ENCODE peak calls at places on chromosomes 11 and 22, in ten cellular contexts. K is HCT116, X is pancreas, Y is heart right ventricle, M is cardiac muscle cell, R is lower lobe of right lung, P is suprapubic skin, V is sigmoid colon, G is brain microvascular endothelial cell, L is IMR-90. U is an unnamed sample.
A peak's percentile ranks its signal among the peaks of the same experiment; 100 is the strongest.

GRCh38 chr11:83002047-83002446 is 69.7 kb downstream of the RAB30 start:
- DNase-seq in K (no peak), X (no peak), Y (no peak), M (peak; percentile 32), R (no peak), P (no peak), V (no peak), G (peak; percentile 68), L (no peak), U (no peak)

GRCh38 chr11:76788661-76789442 is 5.7 kb downstream of the TSKU start:
- DNase-seq in K (peak; percentile 85), X (peak; percentile 64), Y (no peak), M (no peak), R (peak; percentile 83), P (peak; percentile 82), V (peak; percentile 69), G (no peak), L (no peak), U (peak; percentile 47)

GRCh38 chr22:37060801-37061610 is 9.5 kb downstream of the KCTD17 start:
- DNase-seq in K (no peak), X (no peak), Y (peak; percentile 7), M (no peak), R (no peak), P (no peak), V (no peak), G (no peak), L (no peak), U (no peak)

GRCh38 chr11:126443120-126443519 is 87.6 kb downstream of the ST3GAL4 start:
- DNase-seq in K (no peak), X (no peak), Y (no peak), M (no peak), R (no peak), P (no peak), V (no peak), G (no peak), L (no peak), U (peak; percentile 71)

GRCh38 chr22:50710886-50711285 is 27.1 kb upstream of the ACR start:
- DNase-seq in K (no peak), X (no peak), Y (no peak), M (no peak), R (peak; percentile 35), P (no peak), V (no peak), G (no peak), L (no peak), U (no peak)

GRCh38 chr22:27393371-27393770 is 408.2 kb downstream of the MN1 start:
- DNase-seq in K (no peak), X (no peak), Y (no peak), M (no peak), R (no peak), P (no peak), V (no peak), G (no peak), L (no peak), U (no peak)

GRCh38 chr11:133833899-133834296 is 11.4 kb downstream of the SPATA19 start:
- DNase-seq in K (no peak), X (no peak), Y (no peak), M (no peak), R (no peak), P (no peak), V (no peak), G (no peak), L (no peak), U (no peak)

GRCh38 chr22:44933829-44934735 is 75.7 kb downstream of the PHF21B start:
- DNase-seq in K (no peak), X (peak; percentile 33), Y (no peak), M (no peak), R (no peak), P (no peak), V (no peak), G (no peak), L (no peak), U (no peak)

GRCh38 chr22:17086301-17086700 is 1.5 kb downstream of the IL17RA start:
- DNase-seq in K (no peak), X (no peak), Y (no peak), M (no peak), R (no peak), P (peak; percentile 51), V (peak; percentile 63), G (no peak), L (no peak), U (no peak)

GRCh38 chr22:19466126-19466716 is 12.8 kb downstream of the UFD1 start:
- DNase-seq in K (no peak), X (no peak), Y (no peak), M (no peak), R (no peak), P (no peak), V (no peak), G (no peak), L (no peak), U (no peak)

GRCh38 chr11:112297248-112297866 is 36.7 kb upstream of the PLET1 start:
- DNase-seq in K (no peak), X (no peak), Y (no peak), M (no peak), R (no peak), P (no peak), V (no peak), G (no peak), L (no peak), U (no peak)

GRCh38 chr11:112296044-112296443 is 35.4 kb upstream of the PLET1 start:
- DNase-seq in K (no peak), X (no peak), Y (no peak), M (no peak), R (no peak), P (no peak), V (no peak), G (no peak), L (no peak), U (no peak)

GRCh38 chr11:112298535-112298934 is 37.9 kb upstream of the PLET1 start:
- DNase-seq in K (no peak), X (no peak), Y (peak; percentile 67), M (no peak), R (no peak), P (no peak), V (no peak), G (no peak), L (no peak), U (no peak)

GRCh38 chr11:112302226-112302868 is 41.7 kb upstream of the PLET1 start:
- DNase-seq in K (no peak), X (no peak), Y (no peak), M (peak; percentile 32), R (no peak), P (no peak), V (no peak), G (peak; percentile 17), L (peak; percentile 30), U (no peak)

DNA sequence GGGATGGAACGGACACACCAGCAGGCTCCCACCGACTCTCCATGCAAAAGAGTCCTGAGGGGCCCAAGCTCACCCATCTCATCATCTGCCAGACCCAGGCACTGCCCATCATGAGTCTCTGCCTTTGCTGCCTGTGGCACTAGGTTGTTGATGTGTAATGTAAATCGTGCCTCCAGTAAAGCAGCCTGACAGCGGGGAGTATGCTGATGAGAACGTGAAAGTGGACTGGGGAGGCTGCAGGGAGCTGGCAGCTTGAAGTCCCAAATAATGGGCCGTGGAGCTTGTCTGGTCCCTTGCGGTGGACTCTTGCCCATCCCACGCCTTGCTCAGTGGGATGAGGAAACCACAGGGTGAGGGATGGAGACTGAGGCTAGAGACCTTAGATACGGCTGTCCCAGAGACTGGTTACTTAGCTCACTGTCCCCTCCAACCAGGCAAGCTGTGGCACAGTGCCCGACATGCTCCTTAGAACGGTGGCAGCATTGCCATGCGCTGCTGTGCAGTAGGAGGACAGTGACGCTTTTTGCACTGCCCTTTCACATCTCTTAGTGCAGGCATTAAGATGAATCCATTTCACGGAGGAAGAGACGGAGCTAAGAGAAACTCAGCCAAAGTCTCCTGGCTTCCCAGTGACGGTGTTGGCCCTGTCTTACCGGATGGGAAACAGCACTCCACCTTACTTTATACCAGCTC is 39.6 kb upstream of the PLET1 start:
- DNase-seq in K (no peak), X (no peak), Y (peak; percentile 40), M (no peak), R (no peak), P (no peak), V (no peak), G (no peak), L (no peak), U (no peak)
- H3K36me3 ChIP-seq in K (no peaks in the 10 kb centered on the region), X (no peaks in the 10 kb centered on the region), Y (no peaks in the 10 kb centered on the region), M (no peaks in the 10 kb centered on the region), R (no peaks in the 10 kb centered on the region), P (no peaks in the 10 kb centered on the region), V (no peaks in the 10 kb centered on the region), G (no peaks in the 10 kb centered on the region), L (no peaks in the 10 kb centered on the region), U (no peaks in the 10 kb centered on the region)

GRCh38 chr11:44018127-44018521 is 29.7 kb upstream of the ACCSL start:
- DNase-seq in K (no peak), X (no peak), Y (no peak), M (no peak), R (no peak), P (no peak), V (peak; percentile 64), G (no peak), L (no peak), U (no peak)
- H3K27ac ChIP-seq in K (no peak overlapping the region), X (peak overlapping the region; percentile 43), Y (peak overlapping the region; percentile 52), M (no peak overlapping the region), R (no peak overlapping the region), P (no peak overlapping the region), V (no peak overlapping the region), G (no peak overlapping the region), L (no peak overlapping the region), U (no peak overlapping the region)

DNA sequence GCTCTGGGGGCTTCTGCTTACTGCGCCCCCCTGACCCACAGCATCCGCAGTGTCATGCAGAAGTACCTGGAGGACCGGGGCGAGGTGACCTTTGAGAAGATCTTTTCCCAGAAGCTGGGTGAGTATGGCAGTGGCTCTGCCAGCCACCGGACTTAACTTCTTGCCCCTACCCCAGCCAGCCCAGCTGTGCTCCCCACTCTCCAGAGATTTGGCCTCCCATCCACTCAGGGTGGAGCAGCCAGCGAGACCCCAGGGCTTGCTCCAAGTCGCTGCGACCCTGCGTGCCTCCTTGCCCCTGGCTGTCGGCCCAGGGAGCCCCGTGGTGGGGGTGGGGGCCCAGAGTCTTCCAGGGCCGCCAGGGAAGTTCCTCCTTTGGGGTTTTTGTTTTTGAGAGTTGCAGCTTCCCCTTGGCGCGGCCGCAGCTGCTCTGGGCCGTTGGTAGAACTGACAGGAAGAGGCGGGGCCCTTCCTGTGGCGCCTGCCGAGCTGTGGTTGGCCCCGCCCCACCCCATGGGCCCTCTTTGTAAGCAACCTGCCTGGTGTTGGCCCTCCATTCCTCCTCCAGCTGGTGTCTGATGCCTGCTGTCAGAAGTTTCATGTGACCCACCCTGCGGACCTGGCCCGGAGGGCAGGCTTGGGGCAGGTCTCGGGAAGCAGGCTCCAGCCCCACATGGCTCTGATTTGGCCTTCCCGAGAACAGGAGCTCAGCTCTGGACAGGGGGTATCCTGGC is 11.1 kb downstream of the GRK2 start:
- DNase-seq in K (no peak), X (peak; percentile 64), Y (peak; percentile 90), M (peak; percentile 89), R (peak; percentile 97), P (peak; percentile 94), V (peak; percentile 96), G (no peak), L (peak; percentile 64), U (peak; percentile 98)
- TF ChIP-seq CTCF in K (no peak), X (no peak), Y (no peak), M (no peak), R (no peak), P (no peak), V (no peak), G (no peak), L (no peak), U (no peak)

DNA sequence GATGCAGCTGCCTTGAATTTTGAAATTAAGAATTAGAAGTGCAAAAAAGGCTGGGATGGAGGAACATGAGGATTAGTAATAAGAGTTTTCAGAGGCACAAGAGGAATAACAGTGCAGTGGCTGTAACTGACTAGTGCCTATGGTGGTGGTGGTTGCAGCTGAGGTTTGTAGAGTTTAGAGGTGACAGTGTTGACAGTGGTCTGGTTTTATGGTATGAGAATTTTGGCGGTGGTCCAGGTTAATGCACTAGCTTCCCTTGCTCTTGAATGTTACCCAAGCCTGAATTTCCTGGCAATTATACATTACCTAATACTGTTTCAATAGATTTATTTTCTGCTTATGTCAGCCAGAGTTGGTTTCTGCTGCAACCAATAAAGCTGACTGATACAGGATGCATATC is 112.8 kb upstream of the C11orf87 start:
- DNase-seq in K (no peak), X (no peak), Y (no peak), M (peak; percentile 82), R (no peak), P (no peak), V (no peak), G (peak; percentile 24), L (no peak), U (no peak)
- H3K36me3 ChIP-seq in K (no peaks in the 10 kb centered on the region), X (no peaks in the 10 kb centered on the region), Y (no peaks in the 10 kb centered on the region), M (no peaks in the 10 kb centered on the region), R (no peaks in the 10 kb centered on the region), P (no peaks in the 10 kb centered on the region), V (no peaks in the 10 kb centered on the region), G (no peaks in the 10 kb centered on the region), L (no peaks in the 10 kb centered on the region), U (no peaks in the 10 kb centered on the region)

U was measured in left lung.